ENCODE peak calls at places on chromosomes 11 and 22, in ten cellular contexts. W, L, E, I, M, P, C, D, J and U are unnamed samples.

GRCh38 chr11:16773981-16774710 is 35.7 kb downstream of the C11orf58 start:
- DNase-seq in D (no peak), I (no peak), M (no peak), J (no peak), L (no peak), W (no peak), P (no peak), C (no peak), E (no peak), U (no peak)

GRCh38 chr11:29293825-29294224 is 723.0 kb downstream of the KCNA4 start:
- DNase-seq in P (no peak), D (no peak), W (peak), M (no peak), I (peak), E (no peak), C (no peak), J (peak), L (no peak), U (peak)

GRCh38 chr11:95256204-95256819 is 25.3 kb upstream of the SESN3 start:
- DNase-seq in M (no peak), W (no peak), P (no peak), I (no peak), J (peak), L (no peak), E (no peak), D (no peak), C (no peak), U (no peak)

GRCh38 chr11:118067006-118067405 is 9.9 kb upstream of the TMPRSS4 start:
- DNase-seq in L (no peak), J (no peak), W (no peak), C (no peak), E (no peak), P (no peak), I (no peak), M (no peak), D (no peak), U (no peak)

GRCh38 chr11:97454988-97455387 is 1065.2 kb downstream of the JRKL start:
- DNase-seq in J (peak), E (no peak), L (no peak), I (no peak), W (peak), M (no peak), P (no peak), D (no peak), C (no peak), U (peak)

GRCh38 chr11:69983571-69983877 is 94.6 kb upstream of the ANO1 start:
- DNase-seq in E (no peak), I (no peak), C (no peak), L (no peak), M (no peak), P (no peak), W (no peak), D (no peak), J (no peak), U (no peak)

GRCh38 chr11:1628506-1629325 is 859 bp upstream of the KRTAP5-5 start:
- DNase-seq in J (peak), L (peak), D (peak), P (peak), C (peak), W (peak), I (no peak), M (no peak), E (peak), U (peak)

GRCh38 chr11:44203270-44204043 is 106.5 kb downstream of the ALX4 start:
- DNase-seq in C (no peak), E (no peak), L (no peak), I (no peak), M (no peak), P (no peak), J (no peak), W (no peak), D (no peak), U (no peak)

GRCh38 chr11:60310407-60310998 is 16.6 kb upstream of the MS4A6E start:
- DNase-seq in M (no peak), I (no peak), W (no peak), E (no peak), J (no peak), L (no peak), P (no peak), C (no peak), D (no peak), U (no peak)

GRCh38 chr22:38798496-38798895 is 4.6 kb upstream of the DNAL4 start:
- DNase-seq in D (no peak), L (no peak), C (no peak), J (no peak), P (no peak), E (no peak), W (no peak), M (no peak), I (no peak), U (no peak)

GRCh38 chr22:33006220-33006954 is 51.8 kb downstream of the SYN3 start:
- DNase-seq in P (no peak), E (no peak), W (no peak), L (no peak), I (no peak), M (no peak), J (no peak), D (no peak), C (no peak), U (no peak)

GRCh38 chr11:1297011-1297575 is 12.3 kb downstream of the TOLLIP start:
- DNase-seq in C (no peak), W (no peak), I (no peak), L (no peak), E (no peak), D (no peak), M (no peak), P (no peak), J (no peak), U (no peak)

GRCh38 chr11:72598901-72599300 is 75.3 kb downstream of the PDE2A start:
- DNase-seq in I (peak), P (no peak), E (no peak), W (peak), D (no peak), M (no peak), C (no peak), L (no peak), J (peak), U (peak)

GRCh38 chr11:29025001-29025400 is 916.8 kb downstream of the METTL15 start:
- DNase-seq in I (peak), W (no peak), L (no peak), E (no peak), D (no peak), J (no peak), M (no peak), P (no peak), C (no peak), U (peak)

GRCh38 chr11:93517041-93517440 is 26.1 kb downstream of the SMCO4 start:
- DNase-seq in I (no peak), E (no peak), M (no peak), W (no peak), L (no peak), D (no peak), J (no peak), C (no peak), P (no peak), U (no peak)

GRCh38 chr11:289706-290620 is 1.0 kb downstream of the PGGHG start:
- DNase-seq in P (no peak), L (peak), J (no peak), D (no peak), E (no peak), M (no peak), C (no peak), W (no peak), I (no peak), U (no peak)